ENCODE peak calls at places on chromosomes 4 and X, in nine cellular contexts. X is stimulated activated CD4-positive, alpha-beta T cell treated with anti-CD3 and anti-CD28 coated beads, Interleukin-12 subunit alpha, Interleukin-12 subunit beta, amount 100 ng/mL, for 48 hours; I is stimulated activated CD8-positive, alpha-beta memory T cell treated with anti-CD3 and anti-CD28 coated beads, Interleukin-2, amount 100 ng/mL, for 1 hour; S is NCI-H1436; L is Caki2; W is naive thymus-derived CD4-positive, alpha-beta T cell; R is midbrain; E is GM13977; U is hypothalamus. B is an unnamed sample.

GRCh38 chr4:99690990-99691389 is 33.4 kb upstream of the C4orf54 start:
- DNase-seq in I (no peak), L (peak; percentile 14), E (no peak), S (no peak), R (no peak), U (no peak), W (no peak), X (no peak), B (no peak)

GRCh38 chr4:8434251-8435073 is 6.1 kb downstream of the ACOX3 start:
- DNase-seq in W (no peak), R (no peak), L (no peak), I (no peak), E (no peak), S (no peak), X (no peak), U (no peak), B (no peak)

GRCh38 chr4:47686294-47686872 is 151.5 kb downstream of the CORIN start:
- DNase-seq in U (no peak), L (peak; percentile 7), I (peak; percentile 39), E (peak; percentile 40), W (peak; percentile 61), R (peak; percentile 11), S (no peak), X (peak; percentile 51), B (peak; percentile 18)

GRCh38 chr4:168163106-168163505 is 70.8 kb downstream of the ANXA10 start:
- DNase-seq in S (no peak), X (no peak), R (no peak), E (no peak), W (no peak), L (no peak), U (no peak), I (no peak), B (no peak)

GRCh38 chr4:180380733-180381132 is 1862.5 kb upstream of the TENM3 start:
- DNase-seq in U (no peak), L (peak; percentile 46), W (no peak), R (no peak), I (no peak), X (no peak), E (no peak), S (no peak), B (no peak)

GRCh38 chr4:122827899-122828601 is 1.4 kb downstream of the FGF2 start:
- DNase-seq in E (peak; percentile 89), U (no peak), S (peak; percentile 26), R (peak; percentile 19), L (peak; percentile 70), I (no peak), W (peak; percentile 40), X (peak; percentile 21), B (no peak)

GRCh38 chr4:26015133-26015651 is 101.2 kb downstream of the SMIM20 start:
- DNase-seq in W (no peak), S (no peak), L (no peak), X (no peak), U (peak; percentile 18), I (no peak), R (no peak), E (no peak), B (peak; percentile 82)

GRCh38 chr4:183186803-183187202 is 87.7 kb downstream of the WWC2 start:
- DNase-seq in W (no peak), R (no peak), I (no peak), X (no peak), E (no peak), S (no peak), U (no peak), L (no peak), B (no peak)

GRCh38 chr4:24470681-24471622 is 113.4 kb downstream of the DHX15 start:
- DNase-seq in L (peak; percentile 74), I (no peak), W (peak; percentile 58), E (peak; percentile 80), R (no peak), S (no peak), X (no peak), U (no peak), B (peak; percentile 47)

GRCh38 chrX:1027133-1027532 is 185.3 kb downstream of the CRLF2 start:
- DNase-seq in I (no peak), E (peak; percentile 29), S (no peak), L (no peak), U (no peak), R (no peak), W (no peak), X (no peak), B (no peak)

GRCh38 chr4:184400375-184400870 is 73.9 kb downstream of the IRF2 start:
- DNase-seq in E (no peak), S (no peak), W (no peak), X (no peak), I (no peak), U (no peak), R (no peak), L (peak; percentile 82), B (peak; percentile 42)

GRCh38 chr4:144494280-144494679 is 151.7 kb upstream of the HHIP start:
- DNase-seq in L (no peak), R (no peak), S (no peak), E (no peak), I (no peak), X (no peak), U (no peak), W (no peak), B (no peak)

GRCh38 chr4:54661156-54661555 is 3.4 kb downstream of the KIT start:
- DNase-seq in X (no peak), L (no peak), I (no peak), R (no peak), E (no peak), S (no peak), W (no peak), U (no peak), B (no peak)

GRCh38 chr4:600850-601515 is 24.4 kb upstream of the PDE6B start:
- DNase-seq in E (no peak), U (no peak), L (no peak), X (peak; percentile 56), I (no peak), S (no peak), W (no peak), R (no peak), B (no peak)

GRCh38 chrX:22699591-22700091 is 300.1 kb upstream of the DDX53 start:
- DNase-seq in U (no peak), L (no peak), I (no peak), E (no peak), W (no peak), R (no peak), X (no peak), S (no peak), B (no peak)